ENCODE peak calls at places on chromosomes 3 and 15, in four cellular contexts. One of them, this sample, is unnamed.
A peak's percentile ranks its signal among the peaks of the same experiment; 100 is the strongest.

GRCh38 chr15:43268111-43269105 is 1.7 kb upstream of the TGM5 start:
- DNase-seq in astrocyte of the spinal cord: peak; percentile 10
- DNase-seq in heart right ventricle: no peak
- DNase-seq in progenitor cell of endocrine pancreas: no peak
- DNase-seq in this sample: no peak

GRCh38 chr15:58931985-58932384 is 1.5 kb downstream of the SLTM start:
- DNase-seq in astrocyte of the spinal cord: peak; percentile 50
- DNase-seq in heart right ventricle: peak; percentile 15
- DNase-seq in progenitor cell of endocrine pancreas: no peak
- DNase-seq in this sample: no peak

GRCh38 chr15:63803106-63803886 is 30.5 kb downstream of the HERC1 start:
- DNase-seq in astrocyte of the spinal cord: no peak
- DNase-seq in heart right ventricle: no peak
- DNase-seq in progenitor cell of endocrine pancreas: no peak
- DNase-seq in this sample: no peak

GRCh38 chr15:22950211-22950990 is 29.8 kb downstream of the CYFIP1 start:
- DNase-seq in astrocyte of the spinal cord: no peak
- DNase-seq in heart right ventricle: no peak
- DNase-seq in progenitor cell of endocrine pancreas: no peak
- DNase-seq in this sample: no peak

GRCh38 chr3:7667774-7668173 is 806.9 kb downstream of the GRM7 start:
- DNase-seq in astrocyte of the spinal cord: no peak
- DNase-seq in heart right ventricle: no peak
- DNase-seq in progenitor cell of endocrine pancreas: no peak
- DNase-seq in this sample: no peak

GRCh38 chr15:67063689-67064606 is 1.5 kb upstream of the SMAD3 start:
- DNase-seq in astrocyte of the spinal cord: peak; percentile 71
- DNase-seq in heart right ventricle: no peak
- DNase-seq in progenitor cell of endocrine pancreas: peak; percentile 20
- DNase-seq in this sample: peak; percentile 45

GRCh38 chr15:40388941-40389823 is 6.7 kb downstream of the KNSTRN start:
- DNase-seq in astrocyte of the spinal cord: no peak
- DNase-seq in heart right ventricle: no peak
- DNase-seq in progenitor cell of endocrine pancreas: no peak
- DNase-seq in this sample: no peak

GRCh38 chr3:159854500-159855124 is 134.0 kb upstream of the IL12A start:
- DNase-seq in astrocyte of the spinal cord: peak; percentile 94
- DNase-seq in heart right ventricle: no peak
- DNase-seq in progenitor cell of endocrine pancreas: no peak
- DNase-seq in this sample: no peak

GRCh38 chr3:62161306-62161705 is 212.0 kb downstream of the FEZF2 start:
- DNase-seq in astrocyte of the spinal cord: peak; percentile 53
- DNase-seq in heart right ventricle: peak; percentile 47
- DNase-seq in progenitor cell of endocrine pancreas: no peak
- DNase-seq in this sample: no peak

GRCh38 chr3:156425651-156426050 is 129.3 kb downstream of the SSR3 start:
- DNase-seq in astrocyte of the spinal cord: no peak
- DNase-seq in heart right ventricle: no peak
- DNase-seq in progenitor cell of endocrine pancreas: no peak
- DNase-seq in this sample: no peak

GRCh38 chr3:141050576-141050912 is 603 bp upstream of the SPSB4 start:
- DNase-seq in astrocyte of the spinal cord: no peak
- DNase-seq in heart right ventricle: no peak
- DNase-seq in progenitor cell of endocrine pancreas: no peak
- DNase-seq in this sample: no peak

GRCh38 chr3:101466465-101467309 is 46.3 kb downstream of the SENP7 start:
- DNase-seq in astrocyte of the spinal cord: no peak
- DNase-seq in heart right ventricle: no peak
- DNase-seq in progenitor cell of endocrine pancreas: peak; percentile 51
- DNase-seq in this sample: no peak

GRCh38 chr15:68413363-68414255 is 18.4 kb downstream of the ITGA11 start:
- DNase-seq in astrocyte of the spinal cord: no peak
- DNase-seq in heart right ventricle: peak; percentile 4
- DNase-seq in progenitor cell of endocrine pancreas: no peak
- DNase-seq in this sample: peak; percentile 76

GRCh38 chr3:176219970-176220369 is 977.3 kb downstream of the TBL1XR1 start:
- DNase-seq in astrocyte of the spinal cord: no peak
- DNase-seq in heart right ventricle: no peak
- DNase-seq in progenitor cell of endocrine pancreas: no peak
- DNase-seq in this sample: no peak

GRCh38 chr3:16350041-16350952 is 85.3 kb downstream of the OXNAD1 start:
- DNase-seq in astrocyte of the spinal cord: peak; percentile 80
- DNase-seq in heart right ventricle: no peak
- DNase-seq in progenitor cell of endocrine pancreas: no peak
- DNase-seq in this sample: no peak

GRCh38 chr15:89052474-89052873 is 35.8 kb upstream of the ABHD2 start:
- DNase-seq in astrocyte of the spinal cord: peak; percentile 94
- DNase-seq in heart right ventricle: no peak
- DNase-seq in progenitor cell of endocrine pancreas: no peak
- DNase-seq in this sample: no peak

GRCh38 chr3:73603771-73604171 is 21.0 kb downstream of the PDZRN3 start:
- DNase-seq in astrocyte of the spinal cord: peak; percentile 44
- DNase-seq in heart right ventricle: no peak
- DNase-seq in progenitor cell of endocrine pancreas: no peak
- DNase-seq in this sample: no peak

GRCh38 chr3:141646760-141647561 is 91.1 kb upstream of the RNF7 start:
- DNase-seq in astrocyte of the spinal cord: peak; percentile 46
- DNase-seq in heart right ventricle: peak; percentile 57
- DNase-seq in progenitor cell of endocrine pancreas: no peak
- DNase-seq in this sample: peak; percentile 59

GRCh38 chr15:57866149-57866736 is 159.7 kb downstream of the POLR2M start:
- DNase-seq in astrocyte of the spinal cord: peak; percentile 43
- DNase-seq in heart right ventricle: peak; percentile 46
- DNase-seq in progenitor cell of endocrine pancreas: peak; percentile 29
- DNase-seq in this sample: peak; percentile 30
- TF ChIP-seq CTCF in astrocyte of the spinal cord: peak; percentile 84
- TF ChIP-seq CTCF in heart right ventricle: peak; percentile 83
- TF ChIP-seq CTCF in progenitor cell of endocrine pancreas: peak; percentile 69
- TF ChIP-seq CTCF in this sample: no peak

GRCh38 chr3:94009612-94010011 is 18.8 kb downstream of the STX19 start:
- DNase-seq in astrocyte of the spinal cord: no peak
- DNase-seq in heart right ventricle: no peak
- DNase-seq in progenitor cell of endocrine pancreas: no peak
- DNase-seq in this sample: no peak

GRCh38 chr3:94008253-94008652 is 20.1 kb downstream of the STX19 start:
- DNase-seq in astrocyte of the spinal cord: no peak
- DNase-seq in heart right ventricle: no peak
- DNase-seq in progenitor cell of endocrine pancreas: no peak
- DNase-seq in this sample: no peak

GRCh38 chr3:94001191-94001590 is 21.2 kb downstream of the ARL13B start:
- DNase-seq in astrocyte of the spinal cord: no peak
- DNase-seq in heart right ventricle: no peak
- DNase-seq in progenitor cell of endocrine pancreas: no peak
- DNase-seq in this sample: no peak

GRCh38 chr3:94001825-94002495 is 22.0 kb downstream of the ARL13B start:
- DNase-seq in astrocyte of the spinal cord: no peak
- DNase-seq in heart right ventricle: no peak
- DNase-seq in progenitor cell of endocrine pancreas: no peak
- DNase-seq in this sample: no peak

GRCh38 chr3:94004301-94004910 is 24.0 kb downstream of the STX19 start:
- DNase-seq in astrocyte of the spinal cord: peak; percentile 72
- DNase-seq in heart right ventricle: no peak
- DNase-seq in progenitor cell of endocrine pancreas: no peak
- DNase-seq in this sample: no peak
- TF ChIP-seq CTCF in astrocyte of the spinal cord: peak; percentile 86
- TF ChIP-seq CTCF in heart right ventricle: peak; percentile 85
- TF ChIP-seq CTCF in progenitor cell of endocrine pancreas: peak; percentile 74
- TF ChIP-seq CTCF in this sample: peak; percentile 56

DNA sequence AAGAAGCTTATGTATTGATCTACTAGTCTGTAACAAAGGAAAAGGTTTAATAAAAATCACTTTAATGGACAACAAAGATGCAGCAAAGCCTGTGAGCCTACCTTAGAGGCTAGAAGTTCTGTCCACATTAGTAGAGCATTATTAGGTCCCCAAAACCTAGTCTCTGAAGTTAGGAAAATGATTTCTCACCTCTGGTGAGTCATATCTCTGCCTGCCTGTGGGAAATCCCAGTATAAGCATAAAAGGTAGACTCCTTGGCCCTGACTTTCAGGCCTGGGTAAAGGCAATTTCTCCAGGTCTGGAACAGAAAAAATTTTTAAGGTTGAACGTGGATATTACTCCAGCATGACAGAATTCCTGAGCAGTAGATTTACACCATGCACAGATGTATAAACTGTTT is 103.9 kb downstream of the SERPINI1 start:
- DNase-seq in astrocyte of the spinal cord: no peak
- DNase-seq in heart right ventricle: no peak
- DNase-seq in progenitor cell of endocrine pancreas: no peak
- DNase-seq in this sample: no peak
- TF ChIP-seq CTCF in astrocyte of the spinal cord: no peak
- TF ChIP-seq CTCF in heart right ventricle: no peak
- TF ChIP-seq CTCF in progenitor cell of endocrine pancreas: no peak
- TF ChIP-seq CTCF in this sample: no peak

GRCh38 chr3:66993082-66993481 is 5.0 kb upstream of the KBTBD8 start:
- DNase-seq in astrocyte of the spinal cord: no peak
- DNase-seq in heart right ventricle: no peak
- DNase-seq in progenitor cell of endocrine pancreas: no peak
- DNase-seq in this sample: no peak

GRCh38 chr3:66991478-66991877 is 6.6 kb upstream of the KBTBD8 start:
- DNase-seq in astrocyte of the spinal cord: peak; percentile 69
- DNase-seq in heart right ventricle: no peak
- DNase-seq in progenitor cell of endocrine pancreas: no peak
- DNase-seq in this sample: no peak

GRCh38 chr3:66986406-66986805 is 11.7 kb upstream of the KBTBD8 start:
- DNase-seq in astrocyte of the spinal cord: no peak
- DNase-seq in heart right ventricle: no peak
- DNase-seq in progenitor cell of endocrine pancreas: no peak
- DNase-seq in this sample: no peak

GRCh38 chr3:66989241-66989640 is 8.9 kb upstream of the KBTBD8 start:
- DNase-seq in astrocyte of the spinal cord: no peak
- DNase-seq in heart right ventricle: no peak
- DNase-seq in progenitor cell of endocrine pancreas: no peak
- DNase-seq in this sample: no peak

DNA sequence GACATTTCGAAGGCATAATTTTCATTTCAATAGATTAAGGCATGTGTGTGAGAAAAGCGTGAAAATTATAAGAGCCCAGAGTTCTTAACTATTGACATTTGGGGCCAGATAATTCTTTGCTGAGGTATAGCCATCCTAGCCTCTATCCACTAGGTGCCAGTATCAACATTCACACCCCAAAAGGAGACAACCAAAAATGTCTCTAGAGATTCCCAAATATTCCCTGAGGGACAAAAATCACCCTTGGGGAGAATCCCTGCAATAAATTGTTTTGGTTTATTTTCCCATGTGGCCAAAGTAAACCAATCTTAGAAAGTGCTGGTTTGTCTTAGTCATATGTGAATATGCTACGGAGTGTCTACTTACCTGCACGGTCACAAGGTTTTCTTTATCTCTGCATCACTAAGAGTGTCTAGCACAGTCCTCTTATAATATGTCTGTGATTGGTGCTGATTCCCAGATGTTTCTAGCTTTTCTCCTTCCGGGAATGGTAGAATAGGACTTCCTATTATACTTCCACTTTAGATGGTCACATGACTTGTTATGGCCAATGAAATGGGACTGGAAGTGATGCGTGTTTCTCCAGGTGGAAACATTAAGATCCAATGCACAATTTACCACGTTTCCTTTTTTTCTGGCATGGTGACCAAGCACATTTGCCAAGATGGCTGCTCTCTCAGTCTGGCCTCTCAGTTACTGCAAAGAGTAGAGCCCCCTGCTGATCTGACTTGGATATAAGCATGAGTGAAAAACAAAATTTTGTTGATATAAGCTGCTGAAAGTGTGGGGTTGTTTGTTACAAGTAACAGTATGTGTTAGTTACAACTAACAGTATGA is 8.0 kb upstream of the KBTBD8 start:
- DNase-seq in astrocyte of the spinal cord: no peak
- DNase-seq in heart right ventricle: no peak
- DNase-seq in progenitor cell of endocrine pancreas: no peak
- DNase-seq in this sample: no peak
- TF ChIP-seq CTCF in astrocyte of the spinal cord: peak; percentile 13
- TF ChIP-seq CTCF in heart right ventricle: peak; percentile 47
- TF ChIP-seq CTCF in progenitor cell of endocrine pancreas: peak; percentile 28
- TF ChIP-seq CTCF in this sample: no peak

DNA sequence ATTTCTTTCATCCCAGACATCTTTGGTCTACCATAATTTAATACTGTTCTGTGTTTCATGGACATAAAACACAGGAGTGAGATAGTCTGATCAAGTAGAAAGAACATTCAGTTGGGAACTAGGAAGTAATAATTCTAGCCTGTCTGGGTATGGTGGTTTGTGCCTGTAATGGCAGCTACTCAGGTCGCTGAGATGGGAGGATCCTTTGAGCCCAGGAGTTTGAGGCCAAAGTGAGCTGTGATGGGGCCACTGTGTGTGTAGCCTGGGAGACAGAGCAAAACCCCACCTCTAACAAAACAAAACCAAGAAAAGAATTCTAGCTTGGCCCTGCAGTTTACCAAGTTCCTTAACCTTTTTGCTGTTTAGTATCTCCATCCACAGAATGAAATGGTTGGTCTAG is 36.8 kb downstream of the KAT2B start:
- DNase-seq in astrocyte of the spinal cord: no peak
- DNase-seq in heart right ventricle: no peak
- DNase-seq in progenitor cell of endocrine pancreas: no peak
- DNase-seq in this sample: no peak
- TF ChIP-seq CTCF in astrocyte of the spinal cord: no peak
- TF ChIP-seq CTCF in heart right ventricle: no peak
- TF ChIP-seq CTCF in progenitor cell of endocrine pancreas: no peak
- TF ChIP-seq CTCF in this sample: no peak

GRCh38 chr3:131216801-131217200 is 164.8 kb upstream of the NUDT16 start:
- DNase-seq in astrocyte of the spinal cord: peak; percentile 95
- DNase-seq in heart right ventricle: no peak
- DNase-seq in progenitor cell of endocrine pancreas: no peak
- DNase-seq in this sample: peak; percentile 32
- TF ChIP-seq CTCF in astrocyte of the spinal cord: no peak
- TF ChIP-seq CTCF in heart right ventricle: no peak
- TF ChIP-seq CTCF in progenitor cell of endocrine pancreas: no peak
- TF ChIP-seq CTCF in this sample: no peak